ENCODE peak calls at places on chromosome 15, in four cellular contexts. P, C, Z and E are unnamed samples.

GRCh38 chr15:79314811-79315210 is 3.9 kb downstream of the TMED3 start:
- DNase-seq in P (no peak), C (no peak), Z (no peak), E (no peak)

GRCh38 chr15:39287322-39288195 is 293.3 kb upstream of the THBS1 start:
- DNase-seq in P (no peak), C (no peak), Z (no peak), E (no peak)

GRCh38 chr15:99430881-99431401 is 134.8 kb upstream of the MEF2A start:
- DNase-seq in P (no peak), C (no peak), Z (no peak), E (no peak)

GRCh38 chr15:100193277-100193860 is 148.4 kb downstream of the ADAMTS17 start:
- DNase-seq in P (no peak), C (no peak), Z (no peak), E (no peak)

GRCh38 chr15:39167114-39168058 is 413.5 kb upstream of the THBS1 start:
- DNase-seq in P (no peak), C (no peak), Z (no peak), E (no peak)

GRCh38 chr15:74780983-74781672 is 752 bp upstream of the CSK start:
- DNase-seq in P (no peak), C (no peak), Z (peak), E (no peak)

GRCh38 chr15:65323071-65323511 is 18.6 kb downstream of the RNU5B-1 start:
- DNase-seq in P (no peak), C (no peak), Z (no peak), E (no peak)

GRCh38 chr15:90915808-90916440 is 12.8 kb downstream of the MAN2A2 start:
- DNase-seq in P (no peak), C (no peak), Z (no peak), E (no peak)